ENCODE peak calls at places on chromosomes 11 and 22, in four cellular contexts. W is K562, J is testis, G is stomach. K is an unnamed sample.

GRCh38 chr11:46127150-46127638 is 5.9 kb upstream of the PHF21A start:
- DNase-seq in J (no peak), W (peak; percentile 91), G (no peak), K (no peak)

GRCh38 chr11:102138677-102139076 is 28.4 kb downstream of the YAP1 start:
- DNase-seq in J (no peak), W (no peak), G (no peak), K (no peak)

GRCh38 chr22:23835773-23836144 is 3.0 kb downstream of the DERL3 start:
- DNase-seq in W (no peak), G (no peak), J (no peak), K (no peak)

GRCh38 chr11:26777276-26777939 is 55.5 kb upstream of the SLC5A12 start:
- DNase-seq in W (no peak), G (no peak), J (no peak), K (no peak)

GRCh38 chr22:46084943-46085830 is 65.1 kb upstream of the PPARA start:
- DNase-seq in J (peak; percentile 91), G (peak; percentile 93), W (peak; percentile 71), K (no peak)

GRCh38 chr22:22855617-22856308 is 31.9 kb upstream of the IGLL5 start:
- DNase-seq in G (no peak), W (peak; percentile 96), J (no peak), K (no peak)

GRCh38 chr11:70323811-70324210 is 53.3 kb downstream of the PPFIA1 start:
- DNase-seq in J (no peak), W (no peak), G (no peak), K (no peak)

GRCh38 chr11:67492801-67493547 is 10.1 kb downstream of the AIP start:
- DNase-seq in J (peak; percentile 29), W (peak; percentile 55), G (no peak), K (no peak)

GRCh38 chr11:78216571-78217287 is 28.0 kb downstream of the USP35 start:
- DNase-seq in J (no peak), W (peak; percentile 48), G (no peak), K (no peak)

GRCh38 chr11:46122955-46123354 is 1.7 kb upstream of the PHF21A start:
- DNase-seq in J (no peak), G (no peak), W (no peak), K (no peak)

GRCh38 chr11:29452131-29452530 is 564.7 kb downstream of the KCNA4 start:
- DNase-seq in J (no peak), G (no peak), W (no peak), K (no peak)

GRCh38 chr11:119791047-119791446 is 62.0 kb upstream of the NECTIN1 start:
- DNase-seq in G (no peak), J (no peak), W (no peak), K (no peak)

DNA sequence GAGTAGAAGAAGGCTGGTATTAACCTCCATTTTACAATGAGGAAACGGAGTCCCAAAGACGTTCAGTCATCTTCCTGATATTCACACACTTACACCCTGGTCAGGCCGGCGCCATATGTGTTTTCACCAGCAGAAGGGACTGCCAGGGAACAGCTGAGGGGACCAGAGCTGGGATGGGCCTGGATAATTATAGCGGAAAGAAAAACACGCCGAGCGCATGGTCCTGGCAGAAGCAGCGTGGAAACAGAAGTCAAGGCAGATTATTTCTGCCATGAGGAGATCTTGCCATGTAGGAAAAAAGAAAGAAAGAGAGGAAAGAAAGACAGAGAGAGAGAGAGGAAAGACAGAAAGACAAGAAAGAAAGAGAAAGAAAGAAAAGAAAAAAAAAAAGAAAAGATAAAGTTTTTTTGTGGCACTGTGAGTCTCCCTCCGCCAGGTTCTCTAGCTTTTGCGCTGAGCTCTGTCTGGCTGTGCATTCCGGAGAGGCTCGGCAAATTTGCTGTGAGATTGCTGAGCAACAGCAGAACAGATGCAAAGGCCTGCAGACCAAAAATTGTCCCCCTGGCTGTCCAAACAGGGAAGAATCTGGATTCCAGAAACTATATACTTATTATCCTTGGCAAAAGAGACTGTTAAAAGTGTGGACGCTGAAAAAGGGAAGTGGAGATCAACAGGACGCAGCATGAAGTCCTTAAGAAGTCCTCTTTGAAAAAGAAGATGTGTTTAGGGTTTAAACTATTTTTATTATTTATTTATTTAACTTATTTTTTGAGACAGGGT is 1.3 kb upstream of the UCP2 start:
- DNase-seq in G (no peak), W (no peak), J (no peak), K (no peak)
- H3K4me1 ChIP-seq in G (peaks cover 49% of the 10 kb centered on the region), W (peaks cover 51% of the 10 kb centered on the region), J (peaks cover 3% of the 10 kb centered on the region), K (peaks cover 15% of the 10 kb centered on the region)

DNA sequence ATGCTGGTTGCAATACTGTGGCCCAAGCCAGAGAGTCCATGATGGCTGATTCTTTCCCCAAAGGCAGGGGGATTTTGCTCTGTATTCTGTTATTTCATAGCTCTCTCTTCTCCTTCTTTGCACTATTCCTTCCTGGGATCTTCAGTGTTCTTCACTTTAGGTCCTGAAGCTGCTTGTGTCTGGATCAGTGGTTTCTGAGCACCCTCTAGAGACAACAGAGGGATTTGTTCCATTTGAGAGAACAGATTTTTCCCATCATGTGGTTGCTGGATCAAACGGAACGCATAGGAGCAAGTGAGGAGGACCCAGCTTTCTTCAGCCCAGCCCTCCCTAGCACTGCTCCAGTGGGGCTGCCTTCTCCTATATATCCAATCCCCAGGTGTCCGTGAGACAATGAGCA is 68.7 kb upstream of the SYN3 start:
- DNase-seq in J (no peak), W (no peak), G (no peak), K (no peak)
- TF ChIP-seq CTCF in J (no peak), W (peak; percentile 10), G (no peak), K (no peak)

GRCh38 chr11:64304032-64304315 is 1.4 kb upstream of the ESRRA start:
- DNase-seq in G (no peak), W (no peak), J (no peak), K (no peak)
- H3K27ac ChIP-seq in G (peak overlapping the region; percentile 95), W (peak overlapping the region; percentile 100), J (peak overlapping the region; percentile 95), K (peak overlapping the region; percentile 86)

DNA sequence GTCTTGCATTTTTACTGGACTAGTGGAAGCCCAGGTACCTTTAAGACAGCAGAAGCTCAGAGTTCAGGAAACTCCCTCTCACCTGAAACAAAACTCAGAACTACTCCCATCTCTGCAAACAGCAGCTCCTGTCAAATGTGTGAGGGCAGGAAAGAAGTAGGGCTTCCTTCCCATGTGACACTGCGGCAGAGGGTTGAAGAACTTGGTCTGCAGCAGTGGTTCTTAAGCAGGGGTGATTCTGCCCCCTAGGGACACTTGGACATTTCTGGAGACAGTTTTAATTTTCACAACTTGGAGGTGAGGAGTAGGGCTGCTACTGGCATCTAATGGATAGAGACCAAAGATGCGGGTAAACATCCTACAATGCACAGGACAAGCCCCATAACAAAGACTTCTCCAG is 63.4 kb downstream of the RCN1 start:
- DNase-seq in G (no peak), W (no peak), J (no peak), K (no peak)
- H3K4me1 ChIP-seq in G (no peaks in the 10 kb centered on the region), W (no peaks in the 10 kb centered on the region), J (no peaks in the 10 kb centered on the region), K (no peaks in the 10 kb centered on the region)

GRCh38 chr11:121323208-121323607 is 30.6 kb downstream of the SC5D start:
- DNase-seq in G (no peak), W (no peak), J (no peak), K (no peak)
- TF ChIP-seq CTCF in G (no peak), W (no peak), J (peak; percentile 28), K (no peak)

DNA sequence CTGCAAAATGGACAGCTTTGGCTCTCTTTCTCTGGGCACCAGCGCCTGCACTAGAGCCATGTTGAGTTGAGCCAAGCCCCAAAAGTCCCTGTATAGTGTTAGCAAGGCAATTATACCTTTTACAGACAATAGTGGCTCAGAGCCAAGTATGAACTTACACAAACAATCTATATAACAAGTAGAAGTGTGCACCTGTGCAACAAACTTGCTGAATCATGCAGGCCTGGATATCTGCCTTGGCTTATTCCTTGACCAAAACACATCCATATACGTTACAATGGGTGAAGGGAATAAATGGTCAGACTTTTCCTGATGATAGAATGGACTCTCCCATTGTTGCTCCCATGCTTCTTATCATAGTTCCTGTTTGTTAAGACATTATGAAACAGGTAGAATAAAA is 3.8 kb upstream of the OR52I2 start:
- DNase-seq in J (no peak), W (no peak), G (no peak), K (no peak)
- H3K27ac ChIP-seq in J (no peak overlapping the region), W (no peak overlapping the region), G (no peak overlapping the region), K (no peak overlapping the region)

GRCh38 chr22:21573750-21574494 is 6.4 kb downstream of the UBE2L3 start:
- DNase-seq in J (no peak), G (no peak), W (no peak), K (no peak)
- H3K4me1 ChIP-seq in J (peaks cover 28% of the 10 kb centered on the region), G (peaks cover 85% of the 10 kb centered on the region), W (peaks cover 55% of the 10 kb centered on the region), K (peaks cover 28% of the 10 kb centered on the region)

GRCh38 chr11:90476442-90477007 is 253.7 kb upstream of the CHORDC1 start:
- DNase-seq in G (peak; percentile 37), J (peak; percentile 62), W (no peak), K (no peak)
- TF ChIP-seq CTCF in G (no peak), J (peak; percentile 55), W (no peak), K (no peak)

K was measured in ascending aorta.